ENCODE peak calls at places on chromosome 4, in four cellular contexts. F, D, V and X are unnamed samples.

GRCh38 chr4:107283587-107284559 is 247.8 kb upstream of the DKK2 start:
- DNase-seq in F (no peak), V (peak), D (peak), X (no peak)

GRCh38 chr4:112552668-112553067 is 36.7 kb upstream of the NEUROG2 start:
- DNase-seq in F (no peak), D (no peak), V (no peak), X (no peak)

GRCh38 chr4:10605056-10605455 is 79.5 kb downstream of the CLNK start:
- DNase-seq in F (no peak), V (no peak), D (no peak), X (no peak)

GRCh38 chr4:38099020-38099600 is 138.9 kb downstream of the PTTG2 start:
- DNase-seq in V (no peak), D (no peak), F (no peak), X (no peak)

GRCh38 chr4:20832821-20833220 is 132.6 kb downstream of the PACRGL start:
- DNase-seq in V (no peak), D (no peak), F (no peak), X (no peak)

GRCh38 chr4:3253808-3254207 is 4.8 kb downstream of the MSANTD1 start:
- DNase-seq in V (no peak), D (no peak), F (no peak), X (no peak)

GRCh38 chr4:128579454-128579853 is 230.0 kb upstream of the JADE1 start:
- DNase-seq in F (no peak), D (no peak), V (no peak), X (no peak)

GRCh38 chr4:165662341-165662740 is 210.7 kb upstream of the TLL1 start:
- DNase-seq in D (no peak), F (no peak), V (no peak), X (no peak)

GRCh38 chr4:145956288-145956890 is 17.8 kb upstream of the ZNF827 start:
- DNase-seq in D (peak), V (peak), F (peak), X (peak)

GRCh38 chr4:55469979-55470378 is 74.2 kb downstream of the TMEM165 start:
- DNase-seq in D (no peak), F (no peak), V (no peak), X (no peak)

GRCh38 chr4:104591505-104591904 is 96.8 kb upstream of the CXXC4 start:
- DNase-seq in D (peak), F (no peak), V (peak), X (peak)

GRCh38 chr4:138444260-138444659 is 202.1 kb upstream of the SLC7A11 start:
- DNase-seq in V (no peak), F (no peak), D (no peak), X (no peak)

GRCh38 chr4:89660851-89661250 is 176.1 kb downstream of the SNCA start:
- DNase-seq in F (no peak), V (no peak), D (no peak), X (no peak)

GRCh38 chr4:25531272-25531671 is 124.4 kb upstream of the SLC34A2 start:
- DNase-seq in D (peak), F (no peak), V (no peak), X (no peak)

GRCh38 chr4:169870507-169870906 is 112.8 kb upstream of the HPF1 start:
- DNase-seq in F (no peak), V (no peak), D (no peak), X (no peak)

GRCh38 chr4:159006202-159006601 is 96.7 kb upstream of the RAPGEF2 start:
- DNase-seq in V (peak), F (no peak), D (no peak), X (no peak)

GRCh38 chr4:10620935-10621488 is 63.6 kb downstream of the CLNK start:
- DNase-seq in F (no peak), D (no peak), V (no peak), X (no peak)

GRCh38 chr4:38752393-38752961 is 30.3 kb downstream of the TLR10 start:
- DNase-seq in V (no peak), F (no peak), D (no peak), X (no peak)

GRCh38 chr4:87949961-87950360 is 25.6 kb upstream of the SPP1 start:
- DNase-seq in D (no peak), F (no peak), V (peak), X (no peak)

GRCh38 chr4:37793562-37793961 is 32.9 kb upstream of the PGM2 start:
- DNase-seq in V (peak), D (no peak), F (no peak), X (no peak)

GRCh38 chr4:146342600-146343192 is 128.4 kb downstream of the REELD1 start:
- DNase-seq in D (no peak), F (no peak), V (peak), X (peak)

GRCh38 chr4:173174184-173175156 is 5.9 kb downstream of the GALNT7 start:
- DNase-seq in F (no peak), D (peak), V (no peak), X (no peak)

GRCh38 chr4:133275246-133275645 is 126.2 kb downstream of the PCDH10 start:
- DNase-seq in V (no peak), D (no peak), F (no peak), X (no peak)